ENCODE peak calls at places on chromosomes 3 and 15, in ten cellular contexts. A is NB4; Z is Calu3; Q is CD8-positive, alpha-beta memory T cell; Y is mucosa of descending colon; E is NAMALWA; N is breast epithelium; X is AG08396; L is left cardiac atrium; R is hippocampal formation. J is an unnamed sample.

GRCh38 chr15:68791431-68792283 is 29.0 kb downstream of the ANP32A start:
- DNase-seq in A (no peak), Z (no peak), Q (peak; percentile 79), Y (no peak), E (no peak), N (no peak), X (no peak), L (no peak), R (no peak), J (no peak)

GRCh38 chr3:140166908-140167599 is 232.1 kb downstream of the CLSTN2 start:
- DNase-seq in A (no peak), Z (no peak), Q (no peak), Y (no peak), E (no peak), N (no peak), X (no peak), L (no peak), R (no peak), J (no peak)

GRCh38 chr3:6229778-6230410 is 631.0 kb upstream of the GRM7 start:
- DNase-seq in A (no peak), Z (no peak), Q (no peak), Y (no peak), E (no peak), N (no peak), X (no peak), L (no peak), R (no peak), J (no peak)

GRCh38 chr3:1092771-1093170 is at the start of gene CNTN6:
- DNase-seq in A (no peak), Z (no peak), Q (no peak), Y (no peak), E (no peak), N (no peak), X (no peak), L (no peak), R (no peak), J (no peak)

GRCh38 chr15:101449471-101450425 is 39.8 kb downstream of the PCSK6 start:
- DNase-seq in A (no peak), Z (no peak), Q (no peak), Y (no peak), E (no peak), N (no peak), X (no peak), L (no peak), R (no peak), J (peak; percentile 57)

GRCh38 chr3:171874879-171875278 is 31.7 kb downstream of the TMEM212 start:
- DNase-seq in A (no peak), Z (no peak), Q (no peak), Y (no peak), E (no peak), N (no peak), X (no peak), L (no peak), R (no peak), J (no peak)

GRCh38 chr15:57604502-57604901 is 12.8 kb downstream of the MYZAP start:
- DNase-seq in A (no peak), Z (no peak), Q (no peak), Y (no peak), E (no peak), N (peak; percentile 81), X (no peak), L (peak; percentile 42), R (no peak), J (no peak)

GRCh38 chr15:28043625-28044520 is 55.2 kb downstream of the OCA2 start:
- DNase-seq in A (no peak), Z (no peak), Q (no peak), Y (no peak), E (no peak), N (no peak), X (no peak), L (no peak), R (peak; percentile 31), J (no peak)

GRCh38 chr15:34628577-34629152 is 45.2 kb upstream of the GOLGA8B start:
- DNase-seq in A (no peak), Z (no peak), Q (no peak), Y (no peak), E (no peak), N (no peak), X (no peak), L (no peak), R (no peak), J (no peak)

GRCh38 chr3:23324745-23325144 is 121.6 kb downstream of the UBE2E2 start:
- DNase-seq in A (peak; percentile 26), Z (no peak), Q (no peak), Y (no peak), E (peak; percentile 63), N (no peak), X (peak; percentile 6), L (no peak), R (no peak), J (no peak)

GRCh38 chr3:114450008-114450596 is 156.3 kb downstream of the TIGIT start:
- DNase-seq in A (no peak), Z (no peak), Q (no peak), Y (no peak), E (peak; percentile 78), N (no peak), X (no peak), L (no peak), R (peak; percentile 56), J (no peak)

GRCh38 chr15:40238481-40238926 is 359 bp upstream of the PAK6 start:
- DNase-seq in A (no peak), Z (no peak), Q (no peak), Y (no peak), E (no peak), N (no peak), X (no peak), L (no peak), R (no peak), J (peak; percentile 32)

GRCh38 chr3:76099956-76100355 is 314.6 kb upstream of the ZNF717 start:
- DNase-seq in A (no peak), Z (no peak), Q (no peak), Y (no peak), E (no peak), N (no peak), X (no peak), L (no peak), R (no peak), J (no peak)

GRCh38 chr15:84748274-84749110 is at the start of gene ZNF592:
- DNase-seq in A (peak; percentile 89), Z (peak; percentile 93), Q (peak; percentile 87), Y (peak; percentile 83), E (peak; percentile 69), N (peak; percentile 77), X (peak; percentile 93), L (peak; percentile 88), R (peak; percentile 70), J (peak; percentile 93)

GRCh38 chr3:196210673-196211556 is at the start of gene ZDHHC19:
- DNase-seq in A (no peak), Z (no peak), Q (no peak), Y (no peak), E (no peak), N (no peak), X (no peak), L (no peak), R (no peak), J (no peak)

GRCh38 chr15:70199124-70199482 is 101.4 kb upstream of the TLE3 start:
- DNase-seq in A (no peak), Z (no peak), Q (no peak), Y (no peak), E (no peak), N (no peak), X (no peak), L (no peak), R (no peak), J (no peak)

GRCh38 chr3:134663646-134664456 is 13.0 kb upstream of the KY start:
- DNase-seq in A (no peak), Z (no peak), Q (no peak), Y (no peak), E (no peak), N (no peak), X (no peak), L (no peak), R (no peak), J (no peak)

GRCh38 chr3:179772297-179772696 is 119.5 kb downstream of the USP13 start:
- DNase-seq in A (no peak), Z (no peak), Q (no peak), Y (no peak), E (no peak), N (no peak), X (no peak), L (no peak), R (no peak), J (no peak)

GRCh38 chr15:68730491-68731317 is 90.0 kb downstream of the ANP32A start:
- DNase-seq in A (peak; percentile 58), Z (peak; percentile 30), Q (no peak), Y (peak; percentile 66), E (peak; percentile 55), N (no peak), X (peak; percentile 46), L (peak; percentile 51), R (peak; percentile 73), J (peak; percentile 65)

GRCh38 chr3:109432833-109433232 is 95.5 kb upstream of the DPPA4 start:
- DNase-seq in A (no peak), Z (no peak), Q (no peak), Y (no peak), E (no peak), N (no peak), X (no peak), L (no peak), R (no peak), J (no peak)

GRCh38 chr3:142724682-142725351 is 983 bp downstream of the TRPC1 start:
- DNase-seq in A (no peak), Z (peak; percentile 55), Q (peak; percentile 50), Y (peak; percentile 14), E (no peak), N (peak; percentile 18), X (peak; percentile 34), L (peak; percentile 60), R (no peak), J (peak; percentile 71)